ENCODE peak calls at places on chromosomes 13 and 19, in seven cellular contexts. E is cardiac muscle cell, R is colonic mucosa, P is body of pancreas, S is GM23338, F is progenitor cell of endocrine pancreas, I is GM13977. N is an unnamed sample.

GRCh38 chr13:53137777-53138176 is 109.2 kb downstream of the OLFM4 start:
- DNase-seq in E (no peak), R (peak; percentile 27), P (peak; percentile 18), S (no peak), F (no peak), I (no peak), N (peak; percentile 13)

GRCh38 chr19:58543826-58544590 is at the start of gene TRIM28:
- DNase-seq in E (peak; percentile 98), R (peak; percentile 99), P (peak; percentile 98), S (peak; percentile 98), F (peak; percentile 99), I (peak; percentile 100), N (peak; percentile 99)

GRCh38 chr19:13600802-13601201 is 94.5 kb upstream of the CACNA1A start:
- DNase-seq in E (no peak), R (no peak), P (no peak), S (no peak), F (no peak), I (no peak), N (no peak)

GRCh38 chr13:51643114-51643881 is 59.0 kb downstream of the WDFY2 start:
- DNase-seq in E (no peak), R (no peak), P (no peak), S (peak; percentile 44), F (no peak), I (no peak), N (peak; percentile 96)

GRCh38 chr19:29810504-29810871 is 1.3 kb upstream of the CCNE1 start:
- DNase-seq in E (peak; percentile 32), R (peak; percentile 21), P (peak; percentile 20), S (no peak), F (no peak), I (no peak), N (peak; percentile 12)

GRCh38 chr13:42553098-42554046 is 20.6 kb upstream of the TNFSF11 start:
- DNase-seq in E (no peak), R (peak; percentile 28), P (peak; percentile 59), S (no peak), F (no peak), I (no peak), N (peak; percentile 3)

GRCh38 chr19:956747-957451 is 27.2 kb upstream of the WDR18 start:
- DNase-seq in E (peak; percentile 18), R (no peak), P (peak; percentile 30), S (peak; percentile 60), F (no peak), I (no peak), N (peak; percentile 62)

GRCh38 chr13:29436291-29436690 is 159.2 kb downstream of the SLC7A1 start:
- DNase-seq in E (no peak), R (no peak), P (no peak), S (no peak), F (no peak), I (no peak), N (peak; percentile 88)

GRCh38 chr19:54248016-54248601 is 5.5 kb upstream of the LILRA6 start:
- DNase-seq in E (no peak), R (no peak), P (peak; percentile 64), S (no peak), F (no peak), I (no peak), N (no peak)

GRCh38 chr13:85236431-85236830 is 562.8 kb downstream of the SLITRK6 start:
- DNase-seq in E (no peak), R (no peak), P (no peak), S (no peak), F (no peak), I (no peak), N (peak; percentile 12)

GRCh38 chr13:50990540-50991506 is 81.2 kb downstream of the RNASEH2B start:
- DNase-seq in E (peak; percentile 50), R (no peak), P (peak; percentile 23), S (peak; percentile 44), F (no peak), I (no peak), N (no peak)

GRCh38 chr19:13339869-13340268 is 166.4 kb downstream of the CACNA1A start:
- DNase-seq in E (peak; percentile 30), R (no peak), P (no peak), S (peak; percentile 24), F (no peak), I (no peak), N (no peak)

GRCh38 chr19:37565370-37565669 is 29.3 kb downstream of the ZNF571 start:
- DNase-seq in E (no peak), R (no peak), P (no peak), S (no peak), F (no peak), I (no peak), N (no peak)

GRCh38 chr19:49814010-49814409 is 918 bp upstream of the FUZ start:
- DNase-seq in E (no peak), R (no peak), P (no peak), S (no peak), F (no peak), I (no peak), N (no peak)

GRCh38 chr13:100100115-100100879 is 11.4 kb downstream of the PCCA start:
- DNase-seq in E (no peak), R (peak; percentile 65), P (peak; percentile 77), S (no peak), F (no peak), I (no peak), N (peak; percentile 45)

GRCh38 chr13:21852043-21852442 is 181.2 kb downstream of the FGF9 start:
- DNase-seq in E (no peak), R (no peak), P (no peak), S (no peak), F (no peak), I (no peak), N (no peak)

GRCh38 chr19:38304866-38305429 is 897 bp downstream of the C19orf33 start:
- DNase-seq in E (peak; percentile 92), R (peak; percentile 96), P (peak; percentile 90), S (peak; percentile 98), F (peak; percentile 55), I (no peak), N (no peak)

GRCh38 chr19:49837009-49837310 is 14.0 kb upstream of the PTOV1 start:
- DNase-seq in E (no peak), R (no peak), P (no peak), S (no peak), F (no peak), I (no peak), N (no peak)

GRCh38 chr13:60887711-60888110 is 490.7 kb downstream of the TDRD3 start:
- DNase-seq in E (no peak), R (no peak), P (no peak), S (no peak), F (no peak), I (no peak), N (no peak)

GRCh38 chr19:2611483-2612464 is 90.7 kb downstream of the GNG7 start:
- DNase-seq in E (no peak), R (no peak), P (peak; percentile 4), S (no peak), F (no peak), I (no peak), N (no peak)
- TF ChIP-seq CTCF in E (no peak), R (peak; percentile 10), P (no peak), S (peak; percentile 32), F (no peak), I (peak; percentile 11), N (peak; percentile 23)

GRCh38 chr19:7685546-7686445 is 5.2 kb downstream of the TRAPPC5 start:
- DNase-seq in E (no peak), R (no peak), P (no peak), S (no peak), F (no peak), I (no peak), N (no peak)

GRCh38 chr19:7690779-7691258 is 10.2 kb downstream of the TRAPPC5 start:
- DNase-seq in E (no peak), R (no peak), P (no peak), S (no peak), F (no peak), I (no peak), N (no peak)

GRCh38 chr19:7687177-7687576 is 6.5 kb downstream of the TRAPPC5 start:
- DNase-seq in E (no peak), R (no peak), P (no peak), S (no peak), F (no peak), I (no peak), N (no peak)

GRCh38 chr19:7691497-7691896 is 10.4 kb downstream of the FCER2 start:
- DNase-seq in E (no peak), R (no peak), P (no peak), S (no peak), F (no peak), I (no peak), N (no peak)

DNA sequence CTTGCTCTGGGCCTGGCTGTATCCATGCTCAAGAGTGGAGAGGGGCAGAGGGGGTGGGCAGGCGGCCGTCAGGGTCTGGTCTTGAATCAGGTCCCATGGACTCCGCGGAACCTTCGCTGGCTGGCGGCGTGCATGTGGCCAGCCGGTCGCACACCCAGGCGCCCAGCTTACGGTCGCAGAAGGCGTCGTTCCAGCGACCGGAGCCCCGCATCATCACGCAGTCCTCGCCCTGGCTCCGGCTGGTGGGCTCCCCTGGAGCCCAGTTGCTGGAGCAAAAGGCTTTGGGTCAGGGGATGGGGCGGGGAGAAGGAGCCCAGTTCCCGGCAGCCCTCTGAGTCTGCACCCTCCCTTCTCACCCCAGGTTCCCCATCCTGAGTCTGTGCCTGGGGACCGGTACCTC is 8.5 kb downstream of the TRAPPC5 start:
- DNase-seq in E (no peak), R (no peak), P (no peak), S (peak; percentile 43), F (no peak), I (no peak), N (no peak)
- TF ChIP-seq CTCF in E (no peak), R (no peak), P (no peak), S (no peak), F (no peak), I (no peak), N (no peak)

GRCh38 chr19:39542198-39542597 is 2.2 kb upstream of the EID2 start:
- DNase-seq in E (no peak), R (no peak), P (no peak), S (peak; percentile 54), F (no peak), I (no peak), N (no peak)

GRCh38 chr19:39539519-39540332 is at the start of gene EID2:
- DNase-seq in E (peak; percentile 98), R (peak; percentile 96), P (peak; percentile 96), S (peak; percentile 93), F (peak; percentile 91), I (peak; percentile 97), N (peak; percentile 91)

GRCh38 chr19:39543477-39543857 is 3.5 kb upstream of the EID2 start:
- DNase-seq in E (no peak), R (no peak), P (no peak), S (no peak), F (no peak), I (no peak), N (no peak)

GRCh38 chr19:39539165-39539518 is 819 bp downstream of the EID2 start:
- DNase-seq in E (peak; percentile 54), R (no peak), P (no peak), S (peak; percentile 79), F (no peak), I (no peak), N (peak; percentile 15)

DNA sequence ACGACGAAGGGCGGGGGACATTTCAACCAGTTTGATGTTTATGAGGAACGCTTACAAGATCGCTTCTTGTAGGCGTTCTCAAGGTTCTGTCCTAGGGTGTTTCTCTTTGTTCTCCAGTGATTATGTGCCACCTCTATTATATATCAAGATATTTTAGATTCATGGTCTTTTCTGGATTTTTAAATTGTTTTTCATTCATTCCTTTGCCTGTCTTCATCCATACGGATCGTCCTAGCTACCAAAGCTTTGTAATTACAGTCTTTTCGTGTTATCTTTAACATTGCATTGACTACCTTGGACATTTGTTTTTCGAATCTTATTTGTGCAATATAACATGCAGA is 342 bp upstream of the EID2 start:
- DNase-seq in E (no peak), R (no peak), P (no peak), S (no peak), F (no peak), I (no peak), N (no peak)
- TF ChIP-seq CTCF in E (no peak), R (no peak), P (no peak), S (no peak), F (no peak), I (no peak), N (peak; percentile 62)

GRCh38 chr19:16654621-16655020 is 5.3 kb downstream of the SMIM7 start:
- DNase-seq in E (no peak), R (no peak), P (no peak), S (no peak), F (no peak), I (no peak), N (no peak)
- TF ChIP-seq CTCF in E (no peak), R (no peak), P (no peak), S (no peak), F (no peak), I (no peak), N (no peak)